ENCODE peak calls at places on chromosomes 5 and 9, in six cellular contexts. D, K, Q, M, S and I are unnamed samples.
A peak's percentile ranks its signal among the peaks of the same experiment; 100 is the strongest.

GRCh38 chr9:20865357-20865756 is 166.1 kb downstream of the HACD4 start:
- DNase-seq in D (no peak), K (no peak), Q (no peak), M (no peak), S (no peak), I (no peak)

GRCh38 chr5:160390787-160391696 is 8.8 kb downstream of the FAM200C start:
- DNase-seq in D (no peak), K (peak; percentile 7), Q (no peak), M (peak; percentile 29), S (no peak), I (peak; percentile 13)

GRCh38 chr5:160071521-160072299 is 47.5 kb downstream of the PWWP2A start:
- DNase-seq in D (no peak), K (peak; percentile 18), Q (no peak), M (no peak), S (peak; percentile 39), I (no peak)

GRCh38 chr5:117204926-117205869 is 630.6 kb upstream of the SEMA6A start:
- DNase-seq in D (no peak), K (no peak), Q (no peak), M (no peak), S (no peak), I (no peak)

GRCh38 chr9:134386951-134387831 is 60.9 kb downstream of the RXRA start:
- DNase-seq in D (no peak), K (no peak), Q (peak; percentile 75), M (no peak), S (peak; percentile 68), I (no peak)

GRCh38 chr5:107303581-107303980 is 367.2 kb downstream of the EFNA5 start:
- DNase-seq in D (no peak), K (no peak), Q (no peak), M (no peak), S (no peak), I (no peak)

GRCh38 chr5:115457985-115458384 is 86.6 kb downstream of the FEM1C start:
- DNase-seq in D (no peak), K (no peak), Q (peak; percentile 49), M (no peak), S (no peak), I (no peak)

GRCh38 chr5:56814963-56815656 is at the start of gene MAP3K1:
- DNase-seq in D (peak; percentile 91), K (peak; percentile 90), Q (peak; percentile 94), M (peak; percentile 88), S (peak; percentile 71), I (peak; percentile 88)

GRCh38 chr9:71106992-71107391 is 14.4 kb downstream of the TRPM3 start:
- DNase-seq in D (no peak), K (no peak), Q (no peak), M (no peak), S (no peak), I (no peak)

GRCh38 chr9:8429768-8430167 is 630.2 kb upstream of the DMAC1 start:
- DNase-seq in D (no peak), K (no peak), Q (no peak), M (no peak), S (no peak), I (no peak)

GRCh38 chr5:78467744-78468357 is 107.4 kb downstream of the SCAMP1 start:
- DNase-seq in D (no peak), K (peak; percentile 56), Q (no peak), M (peak; percentile 15), S (no peak), I (peak; percentile 4)

GRCh38 chr5:62538017-62538942 is 40.3 kb upstream of the LRRC70 start:
- DNase-seq in D (no peak), K (no peak), Q (no peak), M (no peak), S (no peak), I (no peak)

GRCh38 chr9:95130484-95130883 is 187.0 kb downstream of the FANCC start:
- DNase-seq in D (no peak), K (no peak), Q (no peak), M (no peak), S (no peak), I (no peak)

GRCh38 chr5:165508861-165509260 is 2003.4 kb downstream of the MAT2B start:
- DNase-seq in D (no peak), K (no peak), Q (no peak), M (no peak), S (no peak), I (no peak)

GRCh38 chr5:75167345-75167744 is 69.3 kb downstream of the ANKRD31 start:
- DNase-seq in D (no peak), K (no peak), Q (no peak), M (peak; percentile 12), S (no peak), I (no peak)

GRCh38 chr5:76074487-76074886 is 8.7 kb upstream of the SV2C start:
- DNase-seq in D (no peak), K (peak; percentile 49), Q (peak; percentile 37), M (peak; percentile 8), S (no peak), I (peak; percentile 24)

GRCh38 chr9:38107811-38108304 is 38.8 kb upstream of the SHB start:
- DNase-seq in D (peak; percentile 15), K (no peak), Q (peak; percentile 64), M (no peak), S (no peak), I (no peak)

GRCh38 chr9:121282309-121283071 is 14.5 kb downstream of the GSN start:
- DNase-seq in D (no peak), K (no peak), Q (peak; percentile 36), M (no peak), S (peak; percentile 80), I (no peak)

DNA sequence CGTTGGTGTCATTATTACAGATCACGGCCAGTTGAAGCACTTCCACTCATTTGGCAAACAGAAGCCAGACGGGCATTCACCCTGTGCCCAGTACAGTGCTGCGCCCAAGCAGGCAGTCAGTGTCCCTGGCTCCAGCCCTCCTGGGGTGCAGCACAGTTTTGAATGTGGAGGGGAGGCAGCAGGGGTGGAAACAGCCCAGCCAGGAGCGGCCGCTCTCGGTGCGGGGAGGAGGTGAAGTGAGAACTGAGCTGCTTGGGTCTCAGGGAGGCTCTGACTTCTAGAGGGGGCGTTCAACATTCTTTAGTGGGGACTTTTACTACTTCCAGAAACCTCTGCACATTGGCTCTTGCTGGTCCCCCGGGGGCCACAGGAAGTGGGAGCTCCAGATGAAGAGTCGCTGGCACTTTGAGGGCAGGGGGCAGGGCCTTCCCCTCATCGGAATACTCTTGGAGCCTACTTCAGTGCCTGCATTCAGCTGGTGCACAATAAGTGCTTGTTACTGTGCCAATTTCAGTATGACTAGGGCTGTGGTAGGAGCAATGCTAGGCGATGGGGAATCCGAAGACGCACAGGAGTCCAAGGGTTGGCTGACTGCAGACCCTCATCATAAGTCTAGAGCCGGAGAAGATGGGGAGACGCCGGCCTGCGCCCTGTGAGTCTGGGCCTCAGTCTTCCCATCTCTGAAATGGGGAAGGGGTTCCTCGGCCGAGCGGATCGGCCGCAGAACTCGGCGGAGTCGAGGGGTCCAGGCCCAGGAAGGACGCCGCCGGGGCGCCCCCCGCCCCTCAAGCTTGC is 482 bp upstream of the NEK6 start:
- DNase-seq in D (no peak), K (no peak), Q (no peak), M (no peak), S (no peak), I (no peak)
- H3K4me3 ChIP-seq in D (no peak overlapping the region), K (peak overlapping the region; percentile 24), Q (peak overlapping the region; percentile 69), M (no peak overlapping the region), S (peak overlapping the region; percentile 52), I (peak overlapping the region; percentile 32)

GRCh38 chr9:136287960-136288753 is 15.7 kb downstream of the CCDC187 start:
- DNase-seq in D (no peak), K (no peak), Q (no peak), M (no peak), S (no peak), I (no peak)
- H3K27me3 ChIP-seq in D (no peaks in the 10 kb centered on the region), K (no peaks in the 10 kb centered on the region), Q (no peaks in the 10 kb centered on the region), M (no peaks in the 10 kb centered on the region), S (no peaks in the 10 kb centered on the region), I (no peaks in the 10 kb centered on the region)

DNA sequence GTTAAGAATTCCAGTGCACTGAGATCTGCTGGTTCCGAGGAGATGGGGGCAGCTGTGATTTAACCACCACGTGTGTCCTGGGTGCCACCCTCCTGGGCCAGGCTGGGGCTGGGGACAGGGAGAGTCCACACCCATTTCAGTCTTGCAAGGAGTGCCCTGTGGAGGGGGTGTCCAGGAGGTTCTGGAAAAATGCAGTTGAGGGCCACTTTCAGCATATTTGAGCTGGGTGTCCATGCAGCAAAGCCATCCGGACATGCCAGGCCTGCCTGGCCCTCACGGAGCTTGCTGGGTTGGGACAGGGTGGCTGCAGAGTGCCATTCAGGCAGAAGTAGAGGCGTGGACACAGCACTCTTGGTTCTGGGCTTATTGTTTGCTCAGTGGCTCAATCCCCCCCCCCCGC is 68.1 kb downstream of the NEK6 start:
- DNase-seq in D (no peak), K (no peak), Q (no peak), M (no peak), S (no peak), I (no peak)
- H3K36me3 ChIP-seq in D (no peaks in the 10 kb centered on the region), K (no peaks in the 10 kb centered on the region), Q (peaks cover 100% of the 10 kb centered on the region), M (no peaks in the 10 kb centered on the region), S (no peaks in the 10 kb centered on the region), I (peaks cover 4% of the 10 kb centered on the region)

GRCh38 chr5:96934695-96935555 is 955 bp upstream of the LNPEP start:
- DNase-seq in D (peak; percentile 97), K (peak; percentile 94), Q (peak; percentile 95), M (peak; percentile 97), S (peak; percentile 88), I (peak; percentile 98)
- H3K4me3 ChIP-seq in D (peak overlapping the region; percentile 96), K (peak overlapping the region; percentile 74), Q (peak overlapping the region; percentile 90), M (peak overlapping the region; percentile 93), S (peak overlapping the region; percentile 67), I (peak overlapping the region; percentile 97)

DNA sequence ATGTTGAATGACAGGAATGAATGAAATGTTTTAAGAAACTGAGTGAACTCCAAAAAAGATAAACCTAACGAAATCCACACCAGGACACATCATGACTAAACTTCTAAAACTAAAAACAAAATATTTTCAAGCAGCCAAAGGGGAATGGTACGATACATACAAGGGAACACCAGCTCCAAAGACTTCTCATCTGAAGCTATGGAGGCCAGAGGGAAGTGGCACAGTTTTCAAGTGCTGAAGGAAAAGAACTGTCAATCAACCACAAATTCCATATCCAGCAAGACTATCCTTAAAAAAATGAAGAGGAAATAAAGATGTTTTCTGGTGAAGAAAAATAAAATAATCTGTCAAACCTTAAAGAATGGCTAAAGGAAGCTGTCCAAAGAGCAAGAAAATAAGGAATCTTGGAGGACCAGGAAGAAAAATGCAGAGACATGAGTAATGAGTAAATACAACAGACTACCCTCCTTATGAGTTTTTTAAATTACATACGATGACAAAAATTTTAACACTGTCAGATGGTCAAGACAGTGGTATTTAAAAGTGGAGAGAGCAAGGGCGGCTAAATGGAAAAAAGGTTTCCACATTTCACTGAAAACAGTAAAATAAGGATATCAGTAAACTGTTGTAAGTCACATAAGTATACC is 12.0 kb downstream of the CAMSAP1 start:
- DNase-seq in D (no peak), K (no peak), Q (no peak), M (no peak), S (no peak), I (no peak)
- H3K27me3 ChIP-seq in D (no peaks in the 10 kb centered on the region), K (no peaks in the 10 kb centered on the region), Q (no peaks in the 10 kb centered on the region), M (no peaks in the 10 kb centered on the region), S (no peaks in the 10 kb centered on the region), I (no peaks in the 10 kb centered on the region)

GRCh38 chr5:1057485-1057825 is 48.9 kb downstream of the NKD2 start:
- DNase-seq in D (no peak), K (no peak), Q (no peak), M (no peak), S (no peak), I (no peak)
- H3K36me3 ChIP-seq in D (peaks cover 11% of the 10 kb centered on the region), K (no peaks in the 10 kb centered on the region), Q (peaks cover 95% of the 10 kb centered on the region), M (no peaks in the 10 kb centered on the region), S (no peaks in the 10 kb centered on the region), I (peaks cover 5% of the 10 kb centered on the region)